ENCODE peak calls at places on chromosomes 4 and X, in ten cellular contexts. O is iPS DF 19.7; A is WTC11; E is sciatic nerve; J is NCI-H460; R is activated naive CD4-positive, alpha-beta T cell treated with anti-CD3 and anti-CD28 coated beads, Interleukin-2, amount 10 ng/mL, durations not matched to agents 7 days and 5 days; D is neural crest cell; V is OCI-M1; B is naive thymus-derived CD4-positive, alpha-beta T cell; C is AG10803. M is an unnamed sample.

GRCh38 chr4:165379662-165380061 is 854 bp downstream of the CPE start:
- DNase-seq in O (no peak), A (peak), E (no peak), J (no peak), R (no peak), D (peak), V (no peak), B (no peak), C (no peak), M (no peak)

GRCh38 chr4:19803406-19803805 is 448.3 kb upstream of the SLIT2 start:
- DNase-seq in O (no peak), A (no peak), E (no peak), J (no peak), R (no peak), D (no peak), V (no peak), B (no peak), C (peak), M (no peak)

GRCh38 chr4:185839204-185839712 is 27.3 kb upstream of the SORBS2 start:
- DNase-seq in O (peak), A (peak), E (no peak), J (peak), R (no peak), D (peak), V (no peak), B (no peak), C (peak), M (no peak)

GRCh38 chrX:22963186-22963585 is 36.6 kb upstream of the DDX53 start:
- DNase-seq in O (no peak), A (no peak), E (no peak), J (no peak), R (no peak), D (no peak), V (no peak), B (no peak), C (no peak), M (no peak)

GRCh38 chr4:76311896-76312331 is 5.4 kb downstream of the STBD1 start:
- DNase-seq in O (no peak), A (no peak), E (no peak), J (no peak), R (no peak), D (no peak), V (peak), B (no peak), C (no peak), M (no peak)

GRCh38 chrX:78119521-78120227 is 15.6 kb downstream of the PGK1 start:
- DNase-seq in O (no peak), A (no peak), E (no peak), J (no peak), R (no peak), D (no peak), V (peak), B (no peak), C (no peak), M (no peak)

GRCh38 chr4:53313510-53313909 is 52.4 kb downstream of the SCFD2 start:
- DNase-seq in O (peak), A (no peak), E (no peak), J (no peak), R (no peak), D (peak), V (no peak), B (no peak), C (peak), M (no peak)

GRCh38 chr4:4851081-4851480 is 8.4 kb upstream of the MSX1 start:
- DNase-seq in O (no peak), A (no peak), E (no peak), J (no peak), R (no peak), D (no peak), V (no peak), B (no peak), C (no peak), M (no peak)

GRCh38 chr4:138845051-138845450 is 170.5 kb upstream of the NOCT start:
- DNase-seq in O (no peak), A (no peak), E (no peak), J (no peak), R (no peak), D (no peak), V (no peak), B (no peak), C (no peak), M (no peak)

GRCh38 chr4:84887824-84888223 is 78.7 kb downstream of the WDFY3 start:
- DNase-seq in O (no peak), A (no peak), E (no peak), J (peak), R (no peak), D (no peak), V (peak), B (no peak), C (peak), M (no peak)

GRCh38 chr4:125013891-125014290 is 300.9 kb upstream of the FAT4 start:
- DNase-seq in O (no peak), A (no peak), E (no peak), J (no peak), R (no peak), D (no peak), V (no peak), B (no peak), C (peak), M (no peak)

GRCh38 chrX:142999209-142999720 is 26.5 kb upstream of the SPANXN4 start:
- DNase-seq in O (no peak), A (no peak), E (no peak), J (no peak), R (no peak), D (no peak), V (no peak), B (no peak), C (no peak), M (no peak)

GRCh38 chrX:54785901-54786300 is 12.2 kb downstream of the ITIH6 start:
- DNase-seq in O (no peak), A (peak), E (no peak), J (no peak), R (peak), D (no peak), V (peak), B (no peak), C (peak), M (no peak)

GRCh38 chr4:94690851-94691254 is 66.9 kb upstream of the BMPR1B start:
- DNase-seq in O (no peak), A (no peak), E (no peak), J (no peak), R (no peak), D (no peak), V (no peak), B (no peak), C (peak), M (no peak)

GRCh38 chr4:56433280-56433679 is 2.1 kb downstream of the PPAT start:
- DNase-seq in O (no peak), A (no peak), E (no peak), J (no peak), R (no peak), D (no peak), V (no peak), B (no peak), C (no peak), M (no peak)

GRCh38 chr4:46211406-46211805 is 87.6 kb upstream of the GABRG1 start:
- DNase-seq in O (no peak), A (no peak), E (no peak), J (no peak), R (no peak), D (no peak), V (no peak), B (no peak), C (no peak), M (no peak)

GRCh38 chrX:30957753-30958152 is 68.7 kb upstream of the TAB3 start:
- DNase-seq in O (no peak), A (no peak), E (no peak), J (no peak), R (no peak), D (no peak), V (no peak), B (no peak), C (peak), M (no peak)

GRCh38 chr4:35087216-35087615 is 1157.1 kb downstream of the ARAP2 start:
- DNase-seq in O (no peak), A (no peak), E (no peak), J (no peak), R (no peak), D (no peak), V (no peak), B (no peak), C (no peak), M (no peak)

GRCh38 chrX:31154941-31155340 is 83.1 kb upstream of the FTHL17 start:
- DNase-seq in O (no peak), A (no peak), E (no peak), J (no peak), R (no peak), D (no peak), V (no peak), B (no peak), C (no peak), M (no peak)

GRCh38 chr4:145553375-145553774 is 65.8 kb upstream of the MMAA start:
- DNase-seq in O (no peak), A (no peak), E (no peak), J (no peak), R (no peak), D (no peak), V (no peak), B (no peak), C (no peak), M (no peak)

GRCh38 chr4:85166318-85166717 is 199.8 kb upstream of the WDFY3 start:
- DNase-seq in O (no peak), A (no peak), E (no peak), J (no peak), R (no peak), D (no peak), V (no peak), B (no peak), C (no peak), M (no peak)

GRCh38 chrX:31590581-31591113 is 518.8 kb upstream of the FTHL17 start:
- DNase-seq in O (no peak), A (no peak), E (no peak), J (no peak), R (no peak), D (no peak), V (no peak), B (no peak), C (peak), M (no peak)

GRCh38 chr4:17060230-17060629 is 161.8 kb upstream of the LDB2 start:
- DNase-seq in O (no peak), A (no peak), E (no peak), J (no peak), R (no peak), D (no peak), V (no peak), B (no peak), C (no peak), M (no peak)

GRCh38 chr4:729336-730315 is 24.0 kb downstream of the PCGF3 start:
- DNase-seq in O (no peak), A (no peak), E (no peak), J (no peak), R (no peak), D (no peak), V (no peak), B (no peak), C (no peak), M (no peak)

GRCh38 chrX:22063284-22063683 is 31.2 kb downstream of the PHEX start:
- DNase-seq in O (no peak), A (no peak), E (no peak), J (no peak), R (no peak), D (peak), V (peak), B (no peak), C (no peak), M (peak)